ENCODE peak calls at places on chromosomes 4 and X, in five cellular contexts. One of them, this sample, is unnamed.

GRCh38 chr4:143399113-143399949 is 62.7 kb downstream of the GAB1 start:
- DNase-seq in bronchial epithelial cell: peak
- DNase-seq in transverse colon: no peak
- DNase-seq in lower leg skin: no peak
- DNase-seq in tibial artery: no peak
- DNase-seq in this sample: no peak

GRCh38 chr4:120731561-120731960 is 191.0 kb downstream of the PRDM5 start:
- DNase-seq in bronchial epithelial cell: peak
- DNase-seq in transverse colon: no peak
- DNase-seq in lower leg skin: no peak
- DNase-seq in tibial artery: no peak
- DNase-seq in this sample: no peak

GRCh38 chr4:14719053-14719452 is 283.2 kb upstream of the CPEB2 start:
- DNase-seq in transverse colon: no peak
- DNase-seq in lower leg skin: peak
- DNase-seq in bronchial epithelial cell: peak
- DNase-seq in tibial artery: peak
- DNase-seq in this sample: no peak

GRCh38 chr4:1967512-1968149 is 41.1 kb downstream of the NELFA start:
- DNase-seq in transverse colon: no peak
- DNase-seq in bronchial epithelial cell: no peak
- DNase-seq in lower leg skin: no peak
- DNase-seq in tibial artery: no peak
- DNase-seq in this sample: no peak

GRCh38 chrX:152926279-152926678 is 28.4 kb downstream of the ZNF185 start:
- DNase-seq in transverse colon: peak
- DNase-seq in tibial artery: no peak
- DNase-seq in bronchial epithelial cell: peak
- DNase-seq in lower leg skin: no peak
- DNase-seq in this sample: peak

GRCh38 chr4:17060230-17060629 is 161.8 kb upstream of the LDB2 start:
- DNase-seq in lower leg skin: no peak
- DNase-seq in bronchial epithelial cell: peak
- DNase-seq in tibial artery: no peak
- DNase-seq in transverse colon: no peak
- DNase-seq in this sample: no peak

GRCh38 chrX:115040417-115040816 is 23.0 kb upstream of the IL13RA2 start:
- DNase-seq in transverse colon: no peak
- DNase-seq in lower leg skin: no peak
- DNase-seq in tibial artery: no peak
- DNase-seq in bronchial epithelial cell: no peak
- DNase-seq in this sample: no peak

GRCh38 chr4:56060021-56060420 is 111.3 kb downstream of the CEP135 start:
- DNase-seq in tibial artery: no peak
- DNase-seq in lower leg skin: no peak
- DNase-seq in bronchial epithelial cell: no peak
- DNase-seq in transverse colon: no peak
- DNase-seq in this sample: no peak

GRCh38 chrX:33252306-33252825 is 41.0 kb upstream of the DMD start:
- DNase-seq in tibial artery: no peak
- DNase-seq in lower leg skin: no peak
- DNase-seq in transverse colon: no peak
- DNase-seq in bronchial epithelial cell: no peak
- DNase-seq in this sample: no peak

GRCh38 chr4:113300384-113301011 is 251.0 kb downstream of the ANK2 start:
- DNase-seq in bronchial epithelial cell: peak
- DNase-seq in tibial artery: peak
- DNase-seq in transverse colon: no peak
- DNase-seq in lower leg skin: no peak
- DNase-seq in this sample: no peak

GRCh38 chr4:140130677-140131076 is 23.3 kb downstream of the MAML3 start:
- DNase-seq in lower leg skin: no peak
- DNase-seq in tibial artery: no peak
- DNase-seq in bronchial epithelial cell: peak
- DNase-seq in transverse colon: no peak
- DNase-seq in this sample: no peak

DNA sequence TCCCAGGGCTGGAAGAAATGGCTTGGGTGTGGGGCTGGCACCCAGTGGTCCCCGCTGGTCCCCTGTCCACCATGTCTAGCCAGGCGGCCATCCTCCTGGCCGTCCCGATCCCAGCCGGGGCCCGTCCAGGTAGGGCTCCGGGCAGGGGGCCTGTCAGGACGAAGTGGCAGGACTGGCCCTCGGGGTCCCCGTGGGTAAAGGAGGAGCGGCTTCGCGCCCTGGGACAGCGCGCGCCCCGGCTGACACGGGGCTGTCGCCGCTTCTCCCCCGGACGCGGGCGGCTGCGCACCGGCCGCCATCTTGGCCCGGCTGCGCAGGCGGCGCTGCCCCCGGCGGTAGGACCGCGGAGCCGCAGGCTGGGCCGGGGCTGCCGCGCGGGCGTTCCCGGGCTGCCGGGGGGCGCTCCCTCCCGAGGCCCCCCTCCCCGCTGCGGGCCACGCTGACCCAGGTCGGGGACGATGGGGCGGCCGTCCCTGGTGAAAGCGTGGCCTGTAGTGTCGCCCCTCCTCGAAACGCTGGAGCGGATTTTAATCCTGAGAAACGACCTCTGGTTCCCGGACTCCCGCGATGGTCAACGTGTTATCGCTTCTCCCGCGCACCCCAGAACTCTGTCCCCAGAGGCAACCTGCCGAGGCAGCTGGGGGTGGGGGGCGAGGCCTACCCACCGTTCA is 60.4 kb upstream of the BCOR start:
- DNase-seq in tibial artery: no peak
- DNase-seq in bronchial epithelial cell: no peak
- DNase-seq in lower leg skin: no peak
- DNase-seq in transverse colon: no peak
- DNase-seq in this sample: no peak
- TF ChIP-seq CTCF in tibial artery: peak
- TF ChIP-seq CTCF in bronchial epithelial cell: no peak
- TF ChIP-seq CTCF in lower leg skin: no peak
- TF ChIP-seq CTCF in transverse colon: peak
- TF ChIP-seq CTCF in this sample: no peak

GRCh38 chr4:164716901-164717300 is 37.0 kb upstream of the SMIM31 start:
- DNase-seq in transverse colon: no peak
- DNase-seq in lower leg skin: no peak
- DNase-seq in tibial artery: no peak
- DNase-seq in bronchial epithelial cell: peak
- DNase-seq in this sample: no peak
- TF ChIP-seq CTCF in transverse colon: no peak
- TF ChIP-seq CTCF in lower leg skin: no peak
- TF ChIP-seq CTCF in tibial artery: no peak
- TF ChIP-seq CTCF in bronchial epithelial cell: peak
- TF ChIP-seq CTCF in this sample: no peak

DNA sequence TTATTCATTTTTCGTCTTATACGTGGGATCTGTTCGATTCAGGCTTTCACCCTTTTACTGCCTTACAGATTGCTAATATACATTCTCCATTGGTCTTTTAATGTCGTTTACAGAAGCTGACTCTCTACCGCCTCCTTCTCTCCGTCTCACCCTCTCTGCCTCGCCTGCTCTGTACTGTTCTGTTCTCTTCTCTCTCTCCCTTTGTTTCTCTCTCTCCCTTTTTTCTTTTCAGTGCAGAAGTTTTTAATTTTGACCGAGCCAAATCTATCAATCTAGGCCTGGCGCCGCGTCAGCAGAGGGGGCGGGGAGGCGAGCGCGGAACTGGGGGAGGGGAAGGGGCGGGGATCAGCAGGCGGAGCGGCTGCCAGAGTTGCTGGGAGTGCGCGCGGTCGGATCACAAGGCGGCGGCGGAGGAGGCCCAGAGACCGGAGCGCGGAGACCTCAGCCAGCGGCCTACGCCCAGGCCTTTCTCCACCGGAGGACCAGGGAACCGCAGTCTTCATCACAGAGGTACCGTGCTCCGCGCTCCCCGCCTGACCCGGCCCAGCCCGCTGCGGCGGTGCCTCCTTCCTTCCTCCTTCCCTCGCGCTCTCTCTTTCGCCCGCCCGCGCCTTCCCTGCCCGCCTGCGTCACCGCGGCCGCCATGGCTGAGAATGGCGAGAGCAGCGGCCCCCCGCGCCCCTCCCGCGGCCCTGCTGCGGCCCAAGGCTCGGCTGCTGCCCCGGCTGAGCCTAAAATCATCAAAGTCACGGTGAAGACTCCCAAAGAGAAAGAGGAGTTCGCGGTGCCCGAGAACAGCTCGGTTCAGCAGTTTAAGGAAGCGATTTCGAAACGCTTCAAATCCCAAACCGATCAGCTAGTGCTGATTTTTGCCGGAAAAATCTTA is at the start of gene UBQLN2:
- DNase-seq in transverse colon: peak
- DNase-seq in lower leg skin: peak
- DNase-seq in bronchial epithelial cell: peak
- DNase-seq in tibial artery: peak
- DNase-seq in this sample: peak
- TF ChIP-seq CTCF in transverse colon: no peak
- TF ChIP-seq CTCF in lower leg skin: no peak
- TF ChIP-seq CTCF in bronchial epithelial cell: peak
- TF ChIP-seq CTCF in tibial artery: no peak
- TF ChIP-seq CTCF in this sample: no peak

GRCh38 chr4:116358633-116359222 is 726.6 kb downstream of the TRAM1L1 start:
- DNase-seq in bronchial epithelial cell: peak
- DNase-seq in tibial artery: peak
- DNase-seq in lower leg skin: peak
- DNase-seq in transverse colon: peak
- DNase-seq in this sample: no peak
- TF ChIP-seq CTCF in bronchial epithelial cell: peak
- TF ChIP-seq CTCF in tibial artery: peak
- TF ChIP-seq CTCF in lower leg skin: no peak
- TF ChIP-seq CTCF in transverse colon: peak
- TF ChIP-seq CTCF in this sample: peak